ENCODE peak calls at places on chromosomes 6 and 20, in four cellular contexts. One of them, this sample, is unnamed.

GRCh38 chr20:63978319-63979220 is 872 bp downstream of the SAMD10 start:
- DNase-seq in neural crest cell: peak
- DNase-seq in nephron progenitor cell: peak
- DNase-seq in transverse colon: peak
- DNase-seq in this sample: peak

GRCh38 chr6:52420668-52421358 is 671 bp downstream of the EFHC1 start:
- DNase-seq in neural crest cell: peak
- DNase-seq in nephron progenitor cell: peak
- DNase-seq in transverse colon: peak
- DNase-seq in this sample: peak

GRCh38 chr20:38369387-38369786 is 23.1 kb downstream of the LBP start:
- DNase-seq in neural crest cell: no peak
- DNase-seq in nephron progenitor cell: no peak
- DNase-seq in transverse colon: no peak
- DNase-seq in this sample: no peak

GRCh38 chr20:9615766-9616454 is 101.5 kb downstream of the LAMP5 start:
- DNase-seq in neural crest cell: no peak
- DNase-seq in nephron progenitor cell: no peak
- DNase-seq in transverse colon: no peak
- DNase-seq in this sample: no peak

GRCh38 chr20:12434672-12435071 is 517.0 kb downstream of the BTBD3 start:
- DNase-seq in neural crest cell: no peak
- DNase-seq in nephron progenitor cell: no peak
- DNase-seq in transverse colon: no peak
- DNase-seq in this sample: no peak

GRCh38 chr6:125312950-125313349 is 11.2 kb upstream of the HDDC2 start:
- DNase-seq in neural crest cell: no peak
- DNase-seq in nephron progenitor cell: peak
- DNase-seq in transverse colon: no peak
- DNase-seq in this sample: no peak

GRCh38 chr6:135182993-135183531 is 2.0 kb downstream of the MYB start:
- DNase-seq in neural crest cell: no peak
- DNase-seq in nephron progenitor cell: peak
- DNase-seq in transverse colon: peak
- DNase-seq in this sample: no peak

GRCh38 chr20:59564171-59564570 is 40.2 kb upstream of the PHACTR3 start:
- DNase-seq in neural crest cell: no peak
- DNase-seq in nephron progenitor cell: no peak
- DNase-seq in transverse colon: no peak
- DNase-seq in this sample: no peak

GRCh38 chr6:41200901-41201783 is at the start of gene TREML2:
- DNase-seq in neural crest cell: no peak
- DNase-seq in nephron progenitor cell: no peak
- DNase-seq in transverse colon: peak
- DNase-seq in this sample: no peak

GRCh38 chr6:22830463-22830862 is 261.1 kb downstream of the HDGFL1 start:
- DNase-seq in neural crest cell: no peak
- DNase-seq in nephron progenitor cell: no peak
- DNase-seq in transverse colon: no peak
- DNase-seq in this sample: no peak

GRCh38 chr6:38436726-38437465 is 202.8 kb downstream of the BTBD9 start:
- DNase-seq in neural crest cell: no peak
- DNase-seq in nephron progenitor cell: no peak
- DNase-seq in transverse colon: no peak
- DNase-seq in this sample: peak

GRCh38 chr6:129282053-129282452 is 399.1 kb downstream of the LAMA2 start:
- DNase-seq in neural crest cell: no peak
- DNase-seq in nephron progenitor cell: no peak
- DNase-seq in transverse colon: no peak
- DNase-seq in this sample: no peak

GRCh38 chr20:24507182-24507853 is 37.9 kb downstream of the SYNDIG1 start:
- DNase-seq in neural crest cell: no peak
- DNase-seq in nephron progenitor cell: no peak
- DNase-seq in transverse colon: no peak
- DNase-seq in this sample: no peak

GRCh38 chr20:32524871-32525501 is 60.1 kb downstream of the NOL4L start:
- DNase-seq in neural crest cell: no peak
- DNase-seq in nephron progenitor cell: no peak
- DNase-seq in transverse colon: peak
- DNase-seq in this sample: peak

GRCh38 chr20:16803965-16804792 is 56.0 kb downstream of the OTOR start:
- DNase-seq in neural crest cell: peak
- DNase-seq in nephron progenitor cell: peak
- DNase-seq in transverse colon: peak
- DNase-seq in this sample: peak

GRCh38 chr20:52494244-52494643 is 302.7 kb upstream of the ZFP64 start:
- DNase-seq in neural crest cell: no peak
- DNase-seq in nephron progenitor cell: no peak
- DNase-seq in transverse colon: no peak
- DNase-seq in this sample: peak

GRCh38 chr6:7749493-7749892 is 23.6 kb downstream of the BMP6 start:
- DNase-seq in neural crest cell: no peak
- DNase-seq in nephron progenitor cell: no peak
- DNase-seq in transverse colon: no peak
- DNase-seq in this sample: no peak

GRCh38 chr6:166997768-166998255 is 1.4 kb upstream of the CEP43 start:
- DNase-seq in neural crest cell: peak
- DNase-seq in nephron progenitor cell: no peak
- DNase-seq in transverse colon: peak
- DNase-seq in this sample: peak
- TF ChIP-seq CTCF in neural crest cell: peak
- TF ChIP-seq CTCF in nephron progenitor cell: peak
- TF ChIP-seq CTCF in transverse colon: peak
- TF ChIP-seq CTCF in this sample: peak

GRCh38 chr6:4359108-4359710 is 223.8 kb upstream of the ECI2 start:
- DNase-seq in neural crest cell: no peak
- DNase-seq in nephron progenitor cell: no peak
- DNase-seq in transverse colon: no peak
- DNase-seq in this sample: no peak
- TF ChIP-seq CTCF in neural crest cell: no peak
- TF ChIP-seq CTCF in nephron progenitor cell: no peak
- TF ChIP-seq CTCF in transverse colon: no peak
- TF ChIP-seq CTCF in this sample: no peak

DNA sequence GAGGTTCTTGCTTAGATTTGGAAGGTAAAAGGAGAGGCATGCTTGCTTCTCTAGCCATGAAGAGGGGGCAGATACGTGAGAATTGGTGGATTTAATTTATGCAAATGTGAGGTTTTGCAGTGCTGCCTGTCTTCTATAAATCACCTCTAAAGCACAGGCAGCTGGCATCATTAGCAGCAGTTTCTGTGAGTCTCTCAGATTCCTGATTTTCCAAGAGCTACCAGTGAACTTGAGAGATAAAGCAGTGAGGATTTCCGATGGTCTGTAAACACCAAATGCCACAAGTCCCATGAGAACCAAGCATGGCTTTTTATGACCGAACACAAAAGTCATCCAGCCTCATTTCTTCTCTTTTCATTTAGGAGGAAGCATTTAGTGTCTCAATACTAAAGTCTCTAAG is 3.2 kb upstream of the SIRPB2 start:
- DNase-seq in neural crest cell: no peak
- DNase-seq in nephron progenitor cell: no peak
- DNase-seq in transverse colon: no peak
- DNase-seq in this sample: no peak
- TF ChIP-seq CTCF in neural crest cell: no peak
- TF ChIP-seq CTCF in nephron progenitor cell: no peak
- TF ChIP-seq CTCF in transverse colon: no peak
- TF ChIP-seq CTCF in this sample: no peak

GRCh38 chr6:31090275-31090972 is 22.0 kb downstream of the C6orf15 start:
- DNase-seq in neural crest cell: no peak
- DNase-seq in nephron progenitor cell: no peak
- DNase-seq in transverse colon: no peak
- DNase-seq in this sample: no peak
- TF ChIP-seq CTCF in neural crest cell: no peak
- TF ChIP-seq CTCF in nephron progenitor cell: no peak
- TF ChIP-seq CTCF in transverse colon: no peak
- TF ChIP-seq CTCF in this sample: no peak

DNA sequence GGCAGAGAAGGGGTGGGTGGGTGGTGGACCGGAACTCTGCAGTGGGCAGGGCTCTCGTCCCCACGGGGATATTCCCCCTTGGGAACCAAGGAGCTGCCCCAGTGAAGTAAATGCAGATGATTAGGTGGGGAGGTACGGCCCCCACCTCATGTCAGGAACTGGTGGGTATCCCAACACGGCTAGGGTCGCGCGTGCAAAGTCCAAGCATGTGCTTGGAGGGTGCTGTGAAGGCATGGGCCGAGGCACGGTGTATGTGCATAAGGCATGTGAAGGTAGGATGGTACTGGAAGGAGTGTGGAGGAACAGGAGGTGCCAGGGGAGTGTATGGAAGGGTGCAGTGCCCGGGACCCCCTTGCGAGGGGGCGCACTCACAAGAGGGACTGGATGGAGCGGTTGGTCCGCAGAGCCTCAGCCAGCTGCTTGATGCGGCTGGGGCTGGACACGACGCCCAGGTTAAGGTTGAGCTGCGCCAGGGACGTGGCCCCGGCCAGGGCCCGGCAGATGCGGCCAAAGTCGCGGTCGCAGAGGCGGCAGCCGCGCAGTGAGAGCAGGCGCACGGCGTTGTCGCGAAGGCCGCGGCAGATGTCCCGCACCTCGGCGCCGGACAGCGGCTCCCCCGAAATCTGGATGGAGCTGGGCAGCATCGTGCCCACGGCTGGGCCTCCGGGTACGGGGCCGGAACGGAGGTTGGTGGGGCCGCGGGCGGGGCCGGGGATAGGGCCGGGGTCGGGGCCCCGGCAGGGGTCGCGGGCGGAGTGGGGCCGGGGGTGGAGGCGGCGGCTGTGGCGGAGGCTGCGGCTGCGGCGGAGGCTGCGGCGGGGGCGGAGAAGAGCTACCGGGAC is 783 bp downstream of the LRRC73 start:
- DNase-seq in neural crest cell: peak
- DNase-seq in nephron progenitor cell: peak
- DNase-seq in transverse colon: no peak
- DNase-seq in this sample: no peak
- TF ChIP-seq CTCF in neural crest cell: no peak
- TF ChIP-seq CTCF in nephron progenitor cell: no peak
- TF ChIP-seq CTCF in transverse colon: no peak
- TF ChIP-seq CTCF in this sample: no peak